ENCODE peak calls at places on chromosome 10, in ten cellular contexts. One of them, this sample, is unnamed.

GRCh38 chr10:121608669-121609190 is 10.5 kb upstream of the FGFR2 start:
- DNase-seq in heart right ventricle: peak; percentile 49
- DNase-seq in IMR-90: no peak
- DNase-seq in fibroblast of lung: no peak
- DNase-seq in adrenal gland: peak; percentile 57
- DNase-seq in CD8-positive, alpha-beta memory T cell: no peak
- DNase-seq in left ventricle myocardium inferior: peak; percentile 25
- DNase-seq in uterus: peak; percentile 57
- DNase-seq in right cardiac atrium: peak; percentile 79
- DNase-seq in cardiac muscle cell: peak; percentile 27
- DNase-seq in this sample: no peak

GRCh38 chr10:317219-317868 is 182.1 kb downstream of the ZMYND11 start:
- DNase-seq in heart right ventricle: peak; percentile 27
- DNase-seq in IMR-90: peak; percentile 90
- DNase-seq in fibroblast of lung: peak; percentile 81
- DNase-seq in adrenal gland: no peak
- DNase-seq in CD8-positive, alpha-beta memory T cell: no peak
- DNase-seq in left ventricle myocardium inferior: peak; percentile 49
- DNase-seq in uterus: peak; percentile 36
- DNase-seq in right cardiac atrium: peak; percentile 81
- DNase-seq in cardiac muscle cell: peak; percentile 84
- DNase-seq in this sample: peak; percentile 19

GRCh38 chr10:71829171-71829570 is 21.9 kb downstream of the PSAP start:
- DNase-seq in heart right ventricle: no peak
- DNase-seq in IMR-90: no peak
- DNase-seq in fibroblast of lung: no peak
- DNase-seq in adrenal gland: peak; percentile 47
- DNase-seq in CD8-positive, alpha-beta memory T cell: no peak
- DNase-seq in left ventricle myocardium inferior: no peak
- DNase-seq in uterus: no peak
- DNase-seq in right cardiac atrium: no peak
- DNase-seq in cardiac muscle cell: peak; percentile 32
- DNase-seq in this sample: no peak

GRCh38 chr10:95319239-95319638 is 28.4 kb upstream of the PDLIM1 start:
- DNase-seq in heart right ventricle: no peak
- DNase-seq in IMR-90: peak; percentile 33
- DNase-seq in fibroblast of lung: no peak
- DNase-seq in adrenal gland: no peak
- DNase-seq in CD8-positive, alpha-beta memory T cell: no peak
- DNase-seq in left ventricle myocardium inferior: no peak
- DNase-seq in uterus: no peak
- DNase-seq in right cardiac atrium: no peak
- DNase-seq in cardiac muscle cell: no peak
- DNase-seq in this sample: peak; percentile 36

GRCh38 chr10:97053285-97053684 is 132.5 kb downstream of the SLIT1 start:
- DNase-seq in heart right ventricle: no peak
- DNase-seq in IMR-90: no peak
- DNase-seq in fibroblast of lung: no peak
- DNase-seq in adrenal gland: no peak
- DNase-seq in CD8-positive, alpha-beta memory T cell: no peak
- DNase-seq in left ventricle myocardium inferior: no peak
- DNase-seq in uterus: no peak
- DNase-seq in right cardiac atrium: no peak
- DNase-seq in cardiac muscle cell: no peak
- DNase-seq in this sample: no peak

GRCh38 chr10:97771913-97772823 is at the start of gene SFRP5:
- DNase-seq in heart right ventricle: no peak
- DNase-seq in IMR-90: no peak
- DNase-seq in fibroblast of lung: no peak
- DNase-seq in adrenal gland: no peak
- DNase-seq in CD8-positive, alpha-beta memory T cell: no peak
- DNase-seq in left ventricle myocardium inferior: no peak
- DNase-seq in uterus: no peak
- DNase-seq in right cardiac atrium: peak; percentile 82
- DNase-seq in cardiac muscle cell: no peak
- DNase-seq in this sample: no peak

GRCh38 chr10:124570646-124571045 is 109.0 kb downstream of the LHPP start:
- DNase-seq in heart right ventricle: no peak
- DNase-seq in IMR-90: no peak
- DNase-seq in fibroblast of lung: no peak
- DNase-seq in adrenal gland: no peak
- DNase-seq in CD8-positive, alpha-beta memory T cell: no peak
- DNase-seq in left ventricle myocardium inferior: no peak
- DNase-seq in uterus: no peak
- DNase-seq in right cardiac atrium: no peak
- DNase-seq in cardiac muscle cell: no peak
- DNase-seq in this sample: no peak

GRCh38 chr10:121261665-121262064 is 336.6 kb downstream of the FGFR2 start:
- DNase-seq in heart right ventricle: no peak
- DNase-seq in IMR-90: no peak
- DNase-seq in fibroblast of lung: no peak
- DNase-seq in adrenal gland: no peak
- DNase-seq in CD8-positive, alpha-beta memory T cell: no peak
- DNase-seq in left ventricle myocardium inferior: no peak
- DNase-seq in uterus: no peak
- DNase-seq in right cardiac atrium: no peak
- DNase-seq in cardiac muscle cell: no peak
- DNase-seq in this sample: no peak

GRCh38 chr10:122122493-122122892 is 133.5 kb downstream of the TACC2 start:
- DNase-seq in heart right ventricle: no peak
- DNase-seq in IMR-90: no peak
- DNase-seq in fibroblast of lung: peak; percentile 60
- DNase-seq in adrenal gland: no peak
- DNase-seq in CD8-positive, alpha-beta memory T cell: no peak
- DNase-seq in left ventricle myocardium inferior: no peak
- DNase-seq in uterus: no peak
- DNase-seq in right cardiac atrium: no peak
- DNase-seq in cardiac muscle cell: no peak
- DNase-seq in this sample: no peak

GRCh38 chr10:34104829-34105572 is 710.1 kb downstream of the PARD3 start:
- DNase-seq in heart right ventricle: no peak
- DNase-seq in IMR-90: no peak
- DNase-seq in fibroblast of lung: no peak
- DNase-seq in adrenal gland: no peak
- DNase-seq in CD8-positive, alpha-beta memory T cell: no peak
- DNase-seq in left ventricle myocardium inferior: no peak
- DNase-seq in uterus: no peak
- DNase-seq in right cardiac atrium: no peak
- DNase-seq in cardiac muscle cell: peak; percentile 28
- DNase-seq in this sample: no peak

GRCh38 chr10:47384148-47384921 is at the start of gene ZNF488:
- DNase-seq in heart right ventricle: peak; percentile 86
- DNase-seq in IMR-90: peak; percentile 49
- DNase-seq in fibroblast of lung: peak; percentile 70
- DNase-seq in adrenal gland: peak; percentile 83
- DNase-seq in CD8-positive, alpha-beta memory T cell: peak; percentile 69
- DNase-seq in left ventricle myocardium inferior: peak; percentile 86
- DNase-seq in uterus: peak; percentile 88
- DNase-seq in right cardiac atrium: peak; percentile 94
- DNase-seq in cardiac muscle cell: peak; percentile 90
- DNase-seq in this sample: peak; percentile 75

GRCh38 chr10:47380341-47381215 is 3.5 kb downstream of the ZNF488 start:
- DNase-seq in heart right ventricle: no peak
- DNase-seq in IMR-90: no peak
- DNase-seq in fibroblast of lung: no peak
- DNase-seq in adrenal gland: no peak
- DNase-seq in CD8-positive, alpha-beta memory T cell: no peak
- DNase-seq in left ventricle myocardium inferior: no peak
- DNase-seq in uterus: no peak
- DNase-seq in right cardiac atrium: no peak
- DNase-seq in cardiac muscle cell: no peak
- DNase-seq in this sample: no peak

GRCh38 chr10:47379901-47380300 is 4.2 kb downstream of the ZNF488 start:
- DNase-seq in heart right ventricle: no peak
- DNase-seq in IMR-90: no peak
- DNase-seq in fibroblast of lung: no peak
- DNase-seq in adrenal gland: no peak
- DNase-seq in CD8-positive, alpha-beta memory T cell: no peak
- DNase-seq in left ventricle myocardium inferior: no peak
- DNase-seq in uterus: no peak
- DNase-seq in right cardiac atrium: no peak
- DNase-seq in cardiac muscle cell: no peak
- DNase-seq in this sample: no peak

GRCh38 chr10:47381427-47382379 is 2.4 kb downstream of the ZNF488 start:
- DNase-seq in heart right ventricle: no peak
- DNase-seq in IMR-90: no peak
- DNase-seq in fibroblast of lung: no peak
- DNase-seq in adrenal gland: no peak
- DNase-seq in CD8-positive, alpha-beta memory T cell: no peak
- DNase-seq in left ventricle myocardium inferior: no peak
- DNase-seq in uterus: no peak
- DNase-seq in right cardiac atrium: no peak
- DNase-seq in cardiac muscle cell: no peak
- DNase-seq in this sample: no peak

GRCh38 chr10:47383254-47384147 is 592 bp downstream of the ZNF488 start:
- DNase-seq in heart right ventricle: no peak
- DNase-seq in IMR-90: no peak
- DNase-seq in fibroblast of lung: no peak
- DNase-seq in adrenal gland: no peak
- DNase-seq in CD8-positive, alpha-beta memory T cell: no peak
- DNase-seq in left ventricle myocardium inferior: no peak
- DNase-seq in uterus: no peak
- DNase-seq in right cardiac atrium: no peak
- DNase-seq in cardiac muscle cell: no peak
- DNase-seq in this sample: no peak
- H3K4me3 ChIP-seq in heart right ventricle: peak overlapping the region; percentile 67
- H3K4me3 ChIP-seq in IMR-90: peak overlapping the region; percentile 76
- H3K4me3 ChIP-seq in fibroblast of lung: peak overlapping the region; percentile 68
- H3K4me3 ChIP-seq in adrenal gland: peak overlapping the region; percentile 99
- H3K4me3 ChIP-seq in CD8-positive, alpha-beta memory T cell: peak overlapping the region; percentile 51
- H3K4me3 ChIP-seq in left ventricle myocardium inferior: peak overlapping the region; percentile 91
- H3K4me3 ChIP-seq in uterus: peak overlapping the region; percentile 82
- H3K4me3 ChIP-seq in right cardiac atrium: peak overlapping the region; percentile 69
- H3K4me3 ChIP-seq in cardiac muscle cell: peak overlapping the region; percentile 64
- H3K4me3 ChIP-seq in this sample: peak overlapping the region; percentile 71

GRCh38 chr10:15603446-15604011 is 116.2 kb downstream of the ITGA8 start:
- DNase-seq in heart right ventricle: no peak
- DNase-seq in IMR-90: no peak
- DNase-seq in fibroblast of lung: no peak
- DNase-seq in adrenal gland: no peak
- DNase-seq in CD8-positive, alpha-beta memory T cell: no peak
- DNase-seq in left ventricle myocardium inferior: no peak
- DNase-seq in uterus: no peak
- DNase-seq in right cardiac atrium: no peak
- DNase-seq in cardiac muscle cell: no peak
- DNase-seq in this sample: no peak

GRCh38 chr10:15605740-15606369 is 113.9 kb downstream of the ITGA8 start:
- DNase-seq in heart right ventricle: no peak
- DNase-seq in IMR-90: no peak
- DNase-seq in fibroblast of lung: no peak
- DNase-seq in adrenal gland: no peak
- DNase-seq in CD8-positive, alpha-beta memory T cell: no peak
- DNase-seq in left ventricle myocardium inferior: no peak
- DNase-seq in uterus: no peak
- DNase-seq in right cardiac atrium: no peak
- DNase-seq in cardiac muscle cell: no peak
- DNase-seq in this sample: no peak

DNA sequence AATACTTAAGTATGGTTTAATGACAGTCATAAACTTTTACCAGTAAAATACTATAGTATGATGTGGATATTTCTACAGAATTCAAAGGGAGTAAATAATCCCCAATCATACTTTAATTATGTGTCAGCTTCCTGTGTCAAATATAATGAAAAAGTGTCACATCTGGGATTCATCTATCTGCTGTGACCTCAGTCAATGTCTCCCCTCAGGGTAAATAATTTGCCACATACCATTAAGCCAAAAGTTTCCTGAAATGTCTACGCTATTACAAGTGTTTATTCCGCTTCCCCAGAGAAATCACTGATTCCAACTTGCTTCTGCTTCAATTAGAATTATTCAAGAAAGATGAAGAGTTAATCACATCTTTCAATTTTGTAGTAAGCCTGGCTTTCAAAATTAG is 110.4 kb downstream of the ITGA8 start:
- DNase-seq in heart right ventricle: no peak
- DNase-seq in IMR-90: no peak
- DNase-seq in fibroblast of lung: no peak
- DNase-seq in adrenal gland: no peak
- DNase-seq in CD8-positive, alpha-beta memory T cell: no peak
- DNase-seq in left ventricle myocardium inferior: no peak
- DNase-seq in uterus: no peak
- DNase-seq in right cardiac atrium: no peak
- DNase-seq in cardiac muscle cell: no peak
- DNase-seq in this sample: no peak
- H3K4me1 ChIP-seq in heart right ventricle: no peaks in the 10 kb centered on the region
- H3K4me1 ChIP-seq in IMR-90: no peaks in the 10 kb centered on the region
- H3K4me1 ChIP-seq in fibroblast of lung: no peaks in the 10 kb centered on the region
- H3K4me1 ChIP-seq in adrenal gland: no peaks in the 10 kb centered on the region
- H3K4me1 ChIP-seq in CD8-positive, alpha-beta memory T cell: no peaks in the 10 kb centered on the region
- H3K4me1 ChIP-seq in left ventricle myocardium inferior: peaks cover 18% of the 10 kb centered on the region
- H3K4me1 ChIP-seq in uterus: no peaks in the 10 kb centered on the region
- H3K4me1 ChIP-seq in right cardiac atrium: no peaks in the 10 kb centered on the region
- H3K4me1 ChIP-seq in cardiac muscle cell: no peaks in the 10 kb centered on the region
- H3K4me1 ChIP-seq in this sample: no peaks in the 10 kb centered on the region

DNA sequence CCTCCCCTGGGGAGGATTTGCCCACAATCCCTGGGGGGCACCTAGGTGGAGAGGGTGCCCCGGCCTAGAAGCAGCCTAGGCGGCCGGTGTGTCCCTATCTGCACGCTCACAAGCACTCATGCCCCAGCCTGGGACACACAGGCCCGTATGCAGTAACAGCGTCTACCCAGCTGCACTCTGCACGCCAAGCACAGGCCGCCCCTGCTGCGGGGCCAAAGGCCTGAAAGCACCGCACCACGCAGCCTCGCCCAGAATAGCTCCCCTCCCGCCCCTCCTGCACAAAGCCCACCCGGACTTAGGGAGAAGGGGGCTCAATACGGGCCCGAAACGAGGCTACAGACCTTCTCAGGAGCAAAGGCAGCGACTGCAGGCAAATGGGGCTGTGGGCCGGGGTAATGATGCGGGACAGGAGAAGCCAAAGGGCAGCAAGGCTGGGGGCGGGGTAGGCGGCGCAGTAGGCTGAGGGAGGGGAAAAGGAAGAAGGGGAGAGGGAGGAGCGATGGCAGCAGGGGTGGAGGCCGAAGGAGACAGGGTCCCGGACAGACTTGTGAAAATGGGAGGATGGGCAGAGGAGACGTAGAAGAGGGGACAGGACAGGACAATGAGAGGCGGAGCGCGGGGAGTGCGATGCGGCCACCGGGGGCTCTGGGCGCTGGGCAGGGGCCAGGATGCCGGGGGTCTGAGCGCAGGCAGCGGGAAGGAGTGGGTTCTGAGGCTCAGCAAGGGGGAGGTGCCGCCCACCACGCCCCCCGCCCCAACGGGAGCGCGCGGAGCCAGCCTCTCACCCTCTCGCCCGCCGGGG is 544 bp downstream of the GPRIN2 start:
- DNase-seq in heart right ventricle: no peak
- DNase-seq in IMR-90: no peak
- DNase-seq in fibroblast of lung: no peak
- DNase-seq in adrenal gland: peak; percentile 17
- DNase-seq in CD8-positive, alpha-beta memory T cell: peak; percentile 50
- DNase-seq in left ventricle myocardium inferior: peak; percentile 19
- DNase-seq in uterus: no peak
- DNase-seq in right cardiac atrium: peak; percentile 64
- DNase-seq in cardiac muscle cell: no peak
- DNase-seq in this sample: no peak
- H3K27me3 ChIP-seq in heart right ventricle: peaks cover 98% of the 10 kb centered on the region
- H3K27me3 ChIP-seq in IMR-90: peaks cover 74% of the 10 kb centered on the region
- H3K27me3 ChIP-seq in fibroblast of lung: peaks cover 65% of the 10 kb centered on the region
- H3K27me3 ChIP-seq in adrenal gland: peaks cover 66% of the 10 kb centered on the region
- H3K27me3 ChIP-seq in CD8-positive, alpha-beta memory T cell: peaks cover 17% of the 10 kb centered on the region
- H3K27me3 ChIP-seq in left ventricle myocardium inferior: peaks cover 100% of the 10 kb centered on the region
- H3K27me3 ChIP-seq in uterus: peaks cover 20% of the 10 kb centered on the region
- H3K27me3 ChIP-seq in right cardiac atrium: no peaks in the 10 kb centered on the region
- H3K27me3 ChIP-seq in cardiac muscle cell: peaks cover 63% of the 10 kb centered on the region
- H3K27me3 ChIP-seq in this sample: no peaks in the 10 kb centered on the region

GRCh38 chr10:85612833-85613232 is 753.8 kb downstream of the GRID1 start:
- DNase-seq in heart right ventricle: no peak
- DNase-seq in IMR-90: no peak
- DNase-seq in fibroblast of lung: no peak
- DNase-seq in adrenal gland: no peak
- DNase-seq in CD8-positive, alpha-beta memory T cell: no peak
- DNase-seq in left ventricle myocardium inferior: no peak
- DNase-seq in uterus: no peak
- DNase-seq in right cardiac atrium: no peak
- DNase-seq in cardiac muscle cell: no peak
- DNase-seq in this sample: no peak
- H3K4me3 ChIP-seq in heart right ventricle: no peak overlapping the region
- H3K4me3 ChIP-seq in IMR-90: no peak overlapping the region
- H3K4me3 ChIP-seq in fibroblast of lung: no peak overlapping the region
- H3K4me3 ChIP-seq in adrenal gland: no peak overlapping the region
- H3K4me3 ChIP-seq in CD8-positive, alpha-beta memory T cell: peak overlapping the region; percentile 40
- H3K4me3 ChIP-seq in left ventricle myocardium inferior: no peak overlapping the region
- H3K4me3 ChIP-seq in uterus: no peak overlapping the region
- H3K4me3 ChIP-seq in right cardiac atrium: no peak overlapping the region
- H3K4me3 ChIP-seq in cardiac muscle cell: no peak overlapping the region
- H3K4me3 ChIP-seq in this sample: no peak overlapping the region